ENCODE peak calls at places on chromosomes 2 and 18, in ten cellular contexts. One of them, this sample, is unnamed.

GRCh38 chr2:136255648-136256461 is 137.9 kb upstream of the CXCR4 start:
- DNase-seq in stimulated activated CD8-positive, alpha-beta memory T cell treated with anti-CD3 and anti-CD28 coated beads, Interleukin-12 subunit alpha, Interleukin-12 subunit beta, amount 100 ng/mL, for 4 hours: no peak
- DNase-seq in NCI-H1048: no peak
- DNase-seq in kidney: no peak
- DNase-seq in Ammon's horn: no peak
- DNase-seq in activated gamma-delta T cell treated with anti-CD3 and anti-CD28 coated beads, Interleukin-2, amount 50 U/mL, for 16 hours: no peak
- DNase-seq in NCI-H460: no peak
- DNase-seq in HT1080: no peak
- DNase-seq in germinal center: peak; percentile 57
- DNase-seq in stimulated activated CD4-positive, alpha-beta T cell treated with anti-CD3 and anti-CD28 coated beads, Interleukin-15, amount 100 ng/mL, for 24 hours: no peak
- DNase-seq in this sample: no peak

GRCh38 chr2:175755656-175756386 is 246.2 kb downstream of the LNPK start:
- DNase-seq in NCI-H460: no peak
- DNase-seq in stimulated activated CD4-positive, alpha-beta T cell treated with anti-CD3 and anti-CD28 coated beads, Interleukin-15, amount 100 ng/mL, for 24 hours: no peak
- DNase-seq in germinal center: no peak
- DNase-seq in activated gamma-delta T cell treated with anti-CD3 and anti-CD28 coated beads, Interleukin-2, amount 50 U/mL, for 16 hours: no peak
- DNase-seq in HT1080: no peak
- DNase-seq in stimulated activated CD8-positive, alpha-beta memory T cell treated with anti-CD3 and anti-CD28 coated beads, Interleukin-12 subunit alpha, Interleukin-12 subunit beta, amount 100 ng/mL, for 4 hours: no peak
- DNase-seq in NCI-H1048: no peak
- DNase-seq in Ammon's horn: no peak
- DNase-seq in kidney: no peak
- DNase-seq in this sample: no peak

GRCh38 chr2:119387381-119388129 is 20.8 kb downstream of the DBI start:
- DNase-seq in germinal center: no peak
- DNase-seq in kidney: peak; percentile 93
- DNase-seq in stimulated activated CD8-positive, alpha-beta memory T cell treated with anti-CD3 and anti-CD28 coated beads, Interleukin-12 subunit alpha, Interleukin-12 subunit beta, amount 100 ng/mL, for 4 hours: no peak
- DNase-seq in stimulated activated CD4-positive, alpha-beta T cell treated with anti-CD3 and anti-CD28 coated beads, Interleukin-15, amount 100 ng/mL, for 24 hours: peak; percentile 50
- DNase-seq in NCI-H1048: no peak
- DNase-seq in Ammon's horn: peak; percentile 82
- DNase-seq in activated gamma-delta T cell treated with anti-CD3 and anti-CD28 coated beads, Interleukin-2, amount 50 U/mL, for 16 hours: no peak
- DNase-seq in NCI-H460: peak; percentile 27
- DNase-seq in HT1080: no peak
- DNase-seq in this sample: no peak

GRCh38 chr2:172556284-172557033 is 569 bp downstream of the PDK1 start:
- DNase-seq in HT1080: peak; percentile 74
- DNase-seq in NCI-H1048: peak; percentile 22
- DNase-seq in activated gamma-delta T cell treated with anti-CD3 and anti-CD28 coated beads, Interleukin-2, amount 50 U/mL, for 16 hours: peak; percentile 51
- DNase-seq in kidney: peak; percentile 84
- DNase-seq in NCI-H460: peak; percentile 36
- DNase-seq in germinal center: peak; percentile 69
- DNase-seq in stimulated activated CD8-positive, alpha-beta memory T cell treated with anti-CD3 and anti-CD28 coated beads, Interleukin-12 subunit alpha, Interleukin-12 subunit beta, amount 100 ng/mL, for 4 hours: peak; percentile 45
- DNase-seq in stimulated activated CD4-positive, alpha-beta T cell treated with anti-CD3 and anti-CD28 coated beads, Interleukin-15, amount 100 ng/mL, for 24 hours: peak; percentile 84
- DNase-seq in Ammon's horn: peak; percentile 43
- DNase-seq in this sample: no peak

GRCh38 chr2:191933307-191934105 is 86.6 kb upstream of the CAVIN2 start:
- DNase-seq in NCI-H1048: no peak
- DNase-seq in stimulated activated CD8-positive, alpha-beta memory T cell treated with anti-CD3 and anti-CD28 coated beads, Interleukin-12 subunit alpha, Interleukin-12 subunit beta, amount 100 ng/mL, for 4 hours: no peak
- DNase-seq in activated gamma-delta T cell treated with anti-CD3 and anti-CD28 coated beads, Interleukin-2, amount 50 U/mL, for 16 hours: no peak
- DNase-seq in Ammon's horn: no peak
- DNase-seq in germinal center: no peak
- DNase-seq in HT1080: peak; percentile 13
- DNase-seq in kidney: no peak
- DNase-seq in stimulated activated CD4-positive, alpha-beta T cell treated with anti-CD3 and anti-CD28 coated beads, Interleukin-15, amount 100 ng/mL, for 24 hours: peak; percentile 45
- DNase-seq in NCI-H460: no peak
- DNase-seq in this sample: no peak

GRCh38 chr2:235605999-235606715 is 112.3 kb downstream of the AGAP1 start:
- DNase-seq in stimulated activated CD8-positive, alpha-beta memory T cell treated with anti-CD3 and anti-CD28 coated beads, Interleukin-12 subunit alpha, Interleukin-12 subunit beta, amount 100 ng/mL, for 4 hours: no peak
- DNase-seq in NCI-H1048: no peak
- DNase-seq in activated gamma-delta T cell treated with anti-CD3 and anti-CD28 coated beads, Interleukin-2, amount 50 U/mL, for 16 hours: no peak
- DNase-seq in kidney: no peak
- DNase-seq in stimulated activated CD4-positive, alpha-beta T cell treated with anti-CD3 and anti-CD28 coated beads, Interleukin-15, amount 100 ng/mL, for 24 hours: no peak
- DNase-seq in NCI-H460: no peak
- DNase-seq in germinal center: no peak
- DNase-seq in HT1080: no peak
- DNase-seq in Ammon's horn: no peak
- DNase-seq in this sample: no peak

GRCh38 chr2:47043142-47043890 is 111.8 kb downstream of the STPG4 start:
- DNase-seq in HT1080: peak; percentile 99
- DNase-seq in stimulated activated CD8-positive, alpha-beta memory T cell treated with anti-CD3 and anti-CD28 coated beads, Interleukin-12 subunit alpha, Interleukin-12 subunit beta, amount 100 ng/mL, for 4 hours: no peak
- DNase-seq in activated gamma-delta T cell treated with anti-CD3 and anti-CD28 coated beads, Interleukin-2, amount 50 U/mL, for 16 hours: no peak
- DNase-seq in germinal center: no peak
- DNase-seq in NCI-H1048: no peak
- DNase-seq in kidney: peak; percentile 90
- DNase-seq in NCI-H460: peak; percentile 69
- DNase-seq in stimulated activated CD4-positive, alpha-beta T cell treated with anti-CD3 and anti-CD28 coated beads, Interleukin-15, amount 100 ng/mL, for 24 hours: no peak
- DNase-seq in Ammon's horn: peak; percentile 77
- DNase-seq in this sample: peak; percentile 92

GRCh38 chr18:48342588-48342987 is 66.6 kb downstream of the ZBTB7C start:
- DNase-seq in germinal center: no peak
- DNase-seq in stimulated activated CD4-positive, alpha-beta T cell treated with anti-CD3 and anti-CD28 coated beads, Interleukin-15, amount 100 ng/mL, for 24 hours: no peak
- DNase-seq in activated gamma-delta T cell treated with anti-CD3 and anti-CD28 coated beads, Interleukin-2, amount 50 U/mL, for 16 hours: no peak
- DNase-seq in NCI-H460: no peak
- DNase-seq in HT1080: no peak
- DNase-seq in kidney: no peak
- DNase-seq in Ammon's horn: peak; percentile 15
- DNase-seq in NCI-H1048: no peak
- DNase-seq in stimulated activated CD8-positive, alpha-beta memory T cell treated with anti-CD3 and anti-CD28 coated beads, Interleukin-12 subunit alpha, Interleukin-12 subunit beta, amount 100 ng/mL, for 4 hours: no peak
- DNase-seq in this sample: no peak

GRCh38 chr2:202060218-202060617 is 12.8 kb upstream of the KIAA2012 start:
- DNase-seq in Ammon's horn: no peak
- DNase-seq in kidney: no peak
- DNase-seq in stimulated activated CD4-positive, alpha-beta T cell treated with anti-CD3 and anti-CD28 coated beads, Interleukin-15, amount 100 ng/mL, for 24 hours: no peak
- DNase-seq in activated gamma-delta T cell treated with anti-CD3 and anti-CD28 coated beads, Interleukin-2, amount 50 U/mL, for 16 hours: no peak
- DNase-seq in germinal center: no peak
- DNase-seq in NCI-H460: no peak
- DNase-seq in NCI-H1048: no peak
- DNase-seq in HT1080: no peak
- DNase-seq in stimulated activated CD8-positive, alpha-beta memory T cell treated with anti-CD3 and anti-CD28 coated beads, Interleukin-12 subunit alpha, Interleukin-12 subunit beta, amount 100 ng/mL, for 4 hours: no peak
- DNase-seq in this sample: no peak

GRCh38 chr2:201639205-201639604 is 4.1 kb downstream of the TMEM237 start:
- DNase-seq in stimulated activated CD8-positive, alpha-beta memory T cell treated with anti-CD3 and anti-CD28 coated beads, Interleukin-12 subunit alpha, Interleukin-12 subunit beta, amount 100 ng/mL, for 4 hours: no peak
- DNase-seq in HT1080: no peak
- DNase-seq in Ammon's horn: no peak
- DNase-seq in NCI-H460: no peak
- DNase-seq in kidney: no peak
- DNase-seq in stimulated activated CD4-positive, alpha-beta T cell treated with anti-CD3 and anti-CD28 coated beads, Interleukin-15, amount 100 ng/mL, for 24 hours: no peak
- DNase-seq in activated gamma-delta T cell treated with anti-CD3 and anti-CD28 coated beads, Interleukin-2, amount 50 U/mL, for 16 hours: no peak
- DNase-seq in NCI-H1048: no peak
- DNase-seq in germinal center: no peak
- DNase-seq in this sample: no peak

GRCh38 chr18:50853863-50854271 is 25.1 kb upstream of the ME2 start:
- DNase-seq in stimulated activated CD8-positive, alpha-beta memory T cell treated with anti-CD3 and anti-CD28 coated beads, Interleukin-12 subunit alpha, Interleukin-12 subunit beta, amount 100 ng/mL, for 4 hours: no peak
- DNase-seq in NCI-H460: no peak
- DNase-seq in Ammon's horn: peak; percentile 5
- DNase-seq in stimulated activated CD4-positive, alpha-beta T cell treated with anti-CD3 and anti-CD28 coated beads, Interleukin-15, amount 100 ng/mL, for 24 hours: no peak
- DNase-seq in kidney: no peak
- DNase-seq in HT1080: peak; percentile 99
- DNase-seq in NCI-H1048: no peak
- DNase-seq in activated gamma-delta T cell treated with anti-CD3 and anti-CD28 coated beads, Interleukin-2, amount 50 U/mL, for 16 hours: no peak
- DNase-seq in germinal center: no peak
- DNase-seq in this sample: peak; percentile 75

GRCh38 chr18:8049147-8049546 is 482.0 kb downstream of the PTPRM start:
- DNase-seq in kidney: no peak
- DNase-seq in Ammon's horn: no peak
- DNase-seq in activated gamma-delta T cell treated with anti-CD3 and anti-CD28 coated beads, Interleukin-2, amount 50 U/mL, for 16 hours: no peak
- DNase-seq in stimulated activated CD4-positive, alpha-beta T cell treated with anti-CD3 and anti-CD28 coated beads, Interleukin-15, amount 100 ng/mL, for 24 hours: no peak
- DNase-seq in NCI-H460: no peak
- DNase-seq in HT1080: no peak
- DNase-seq in germinal center: no peak
- DNase-seq in NCI-H1048: no peak
- DNase-seq in stimulated activated CD8-positive, alpha-beta memory T cell treated with anti-CD3 and anti-CD28 coated beads, Interleukin-12 subunit alpha, Interleukin-12 subunit beta, amount 100 ng/mL, for 4 hours: no peak
- DNase-seq in this sample: no peak

GRCh38 chr2:58562281-58562680 is 321.2 kb upstream of the FANCL start:
- DNase-seq in stimulated activated CD4-positive, alpha-beta T cell treated with anti-CD3 and anti-CD28 coated beads, Interleukin-15, amount 100 ng/mL, for 24 hours: no peak
- DNase-seq in germinal center: no peak
- DNase-seq in NCI-H1048: no peak
- DNase-seq in HT1080: no peak
- DNase-seq in stimulated activated CD8-positive, alpha-beta memory T cell treated with anti-CD3 and anti-CD28 coated beads, Interleukin-12 subunit alpha, Interleukin-12 subunit beta, amount 100 ng/mL, for 4 hours: no peak
- DNase-seq in kidney: no peak
- DNase-seq in Ammon's horn: no peak
- DNase-seq in activated gamma-delta T cell treated with anti-CD3 and anti-CD28 coated beads, Interleukin-2, amount 50 U/mL, for 16 hours: no peak
- DNase-seq in NCI-H460: no peak
- DNase-seq in this sample: no peak

GRCh38 chr2:210389856-210390255 is 74.9 kb upstream of the MYL1 start:
- DNase-seq in NCI-H460: no peak
- DNase-seq in stimulated activated CD4-positive, alpha-beta T cell treated with anti-CD3 and anti-CD28 coated beads, Interleukin-15, amount 100 ng/mL, for 24 hours: no peak
- DNase-seq in germinal center: no peak
- DNase-seq in HT1080: no peak
- DNase-seq in stimulated activated CD8-positive, alpha-beta memory T cell treated with anti-CD3 and anti-CD28 coated beads, Interleukin-12 subunit alpha, Interleukin-12 subunit beta, amount 100 ng/mL, for 4 hours: no peak
- DNase-seq in NCI-H1048: no peak
- DNase-seq in activated gamma-delta T cell treated with anti-CD3 and anti-CD28 coated beads, Interleukin-2, amount 50 U/mL, for 16 hours: no peak
- DNase-seq in Ammon's horn: no peak
- DNase-seq in kidney: no peak
- DNase-seq in this sample: no peak

GRCh38 chr18:47997338-47997780 is 66.9 kb upstream of the SMAD2 start:
- DNase-seq in Ammon's horn: no peak
- DNase-seq in stimulated activated CD8-positive, alpha-beta memory T cell treated with anti-CD3 and anti-CD28 coated beads, Interleukin-12 subunit alpha, Interleukin-12 subunit beta, amount 100 ng/mL, for 4 hours: no peak
- DNase-seq in activated gamma-delta T cell treated with anti-CD3 and anti-CD28 coated beads, Interleukin-2, amount 50 U/mL, for 16 hours: no peak
- DNase-seq in kidney: no peak
- DNase-seq in NCI-H460: no peak
- DNase-seq in stimulated activated CD4-positive, alpha-beta T cell treated with anti-CD3 and anti-CD28 coated beads, Interleukin-15, amount 100 ng/mL, for 24 hours: peak; percentile 51
- DNase-seq in NCI-H1048: no peak
- DNase-seq in HT1080: peak; percentile 47
- DNase-seq in germinal center: no peak
- DNase-seq in this sample: no peak

GRCh38 chr2:144515694-144516416 is 4.1 kb downstream of the ZEB2 start:
- DNase-seq in NCI-H460: no peak
- DNase-seq in stimulated activated CD8-positive, alpha-beta memory T cell treated with anti-CD3 and anti-CD28 coated beads, Interleukin-12 subunit alpha, Interleukin-12 subunit beta, amount 100 ng/mL, for 4 hours: no peak
- DNase-seq in activated gamma-delta T cell treated with anti-CD3 and anti-CD28 coated beads, Interleukin-2, amount 50 U/mL, for 16 hours: no peak
- DNase-seq in stimulated activated CD4-positive, alpha-beta T cell treated with anti-CD3 and anti-CD28 coated beads, Interleukin-15, amount 100 ng/mL, for 24 hours: peak; percentile 51
- DNase-seq in NCI-H1048: peak; percentile 10
- DNase-seq in HT1080: peak; percentile 16
- DNase-seq in kidney: peak; percentile 79
- DNase-seq in germinal center: no peak
- DNase-seq in Ammon's horn: peak; percentile 66
- DNase-seq in this sample: no peak

GRCh38 chr18:13241083-13241892 is 22.7 kb downstream of the LDLRAD4 start:
- DNase-seq in NCI-H460: no peak
- DNase-seq in activated gamma-delta T cell treated with anti-CD3 and anti-CD28 coated beads, Interleukin-2, amount 50 U/mL, for 16 hours: no peak
- DNase-seq in stimulated activated CD8-positive, alpha-beta memory T cell treated with anti-CD3 and anti-CD28 coated beads, Interleukin-12 subunit alpha, Interleukin-12 subunit beta, amount 100 ng/mL, for 4 hours: no peak
- DNase-seq in kidney: no peak
- DNase-seq in germinal center: no peak
- DNase-seq in HT1080: no peak
- DNase-seq in NCI-H1048: no peak
- DNase-seq in stimulated activated CD4-positive, alpha-beta T cell treated with anti-CD3 and anti-CD28 coated beads, Interleukin-15, amount 100 ng/mL, for 24 hours: no peak
- DNase-seq in Ammon's horn: no peak
- DNase-seq in this sample: no peak

GRCh38 chr2:112812318-112813042 is 24.1 kb downstream of the IL1B start:
- DNase-seq in activated gamma-delta T cell treated with anti-CD3 and anti-CD28 coated beads, Interleukin-2, amount 50 U/mL, for 16 hours: no peak
- DNase-seq in germinal center: no peak
- DNase-seq in NCI-H1048: no peak
- DNase-seq in stimulated activated CD8-positive, alpha-beta memory T cell treated with anti-CD3 and anti-CD28 coated beads, Interleukin-12 subunit alpha, Interleukin-12 subunit beta, amount 100 ng/mL, for 4 hours: no peak
- DNase-seq in HT1080: peak; percentile 77
- DNase-seq in stimulated activated CD4-positive, alpha-beta T cell treated with anti-CD3 and anti-CD28 coated beads, Interleukin-15, amount 100 ng/mL, for 24 hours: no peak
- DNase-seq in kidney: no peak
- DNase-seq in Ammon's horn: no peak
- DNase-seq in NCI-H460: peak; percentile 40
- DNase-seq in this sample: no peak

GRCh38 chr2:64394174-64394573 is 59.8 kb upstream of the LGALSL start:
- DNase-seq in HT1080: no peak
- DNase-seq in kidney: no peak
- DNase-seq in NCI-H1048: no peak
- DNase-seq in stimulated activated CD4-positive, alpha-beta T cell treated with anti-CD3 and anti-CD28 coated beads, Interleukin-15, amount 100 ng/mL, for 24 hours: no peak
- DNase-seq in stimulated activated CD8-positive, alpha-beta memory T cell treated with anti-CD3 and anti-CD28 coated beads, Interleukin-12 subunit alpha, Interleukin-12 subunit beta, amount 100 ng/mL, for 4 hours: no peak
- DNase-seq in germinal center: no peak
- DNase-seq in NCI-H460: no peak
- DNase-seq in activated gamma-delta T cell treated with anti-CD3 and anti-CD28 coated beads, Interleukin-2, amount 50 U/mL, for 16 hours: no peak
- DNase-seq in Ammon's horn: no peak
- DNase-seq in this sample: no peak

GRCh38 chr2:238963164-238963969 is 115.5 kb downstream of the TWIST2 start:
- DNase-seq in stimulated activated CD4-positive, alpha-beta T cell treated with anti-CD3 and anti-CD28 coated beads, Interleukin-15, amount 100 ng/mL, for 24 hours: no peak
- DNase-seq in stimulated activated CD8-positive, alpha-beta memory T cell treated with anti-CD3 and anti-CD28 coated beads, Interleukin-12 subunit alpha, Interleukin-12 subunit beta, amount 100 ng/mL, for 4 hours: no peak
- DNase-seq in germinal center: no peak
- DNase-seq in NCI-H1048: no peak
- DNase-seq in HT1080: no peak
- DNase-seq in Ammon's horn: no peak
- DNase-seq in kidney: no peak
- DNase-seq in NCI-H460: no peak
- DNase-seq in activated gamma-delta T cell treated with anti-CD3 and anti-CD28 coated beads, Interleukin-2, amount 50 U/mL, for 16 hours: no peak
- DNase-seq in this sample: no peak

GRCh38 chr2:66340521-66340920 is 94.4 kb upstream of the MEIS1 start:
- DNase-seq in Ammon's horn: no peak
- DNase-seq in stimulated activated CD8-positive, alpha-beta memory T cell treated with anti-CD3 and anti-CD28 coated beads, Interleukin-12 subunit alpha, Interleukin-12 subunit beta, amount 100 ng/mL, for 4 hours: no peak
- DNase-seq in kidney: no peak
- DNase-seq in NCI-H460: no peak
- DNase-seq in stimulated activated CD4-positive, alpha-beta T cell treated with anti-CD3 and anti-CD28 coated beads, Interleukin-15, amount 100 ng/mL, for 24 hours: no peak
- DNase-seq in activated gamma-delta T cell treated with anti-CD3 and anti-CD28 coated beads, Interleukin-2, amount 50 U/mL, for 16 hours: no peak
- DNase-seq in germinal center: no peak
- DNase-seq in HT1080: no peak
- DNase-seq in NCI-H1048: no peak
- DNase-seq in this sample: no peak

GRCh38 chr18:35730738-35731370 is 149.3 kb downstream of the GALNT1 start:
- DNase-seq in NCI-H460: no peak
- DNase-seq in kidney: no peak
- DNase-seq in stimulated activated CD8-positive, alpha-beta memory T cell treated with anti-CD3 and anti-CD28 coated beads, Interleukin-12 subunit alpha, Interleukin-12 subunit beta, amount 100 ng/mL, for 4 hours: no peak
- DNase-seq in activated gamma-delta T cell treated with anti-CD3 and anti-CD28 coated beads, Interleukin-2, amount 50 U/mL, for 16 hours: no peak
- DNase-seq in stimulated activated CD4-positive, alpha-beta T cell treated with anti-CD3 and anti-CD28 coated beads, Interleukin-15, amount 100 ng/mL, for 24 hours: no peak
- DNase-seq in HT1080: no peak
- DNase-seq in NCI-H1048: no peak
- DNase-seq in Ammon's horn: peak; percentile 37
- DNase-seq in germinal center: no peak
- DNase-seq in this sample: no peak

This sample was measured in Panc1.